ENCODE peak calls at places on chromosomes 5 and 9, in four cellular contexts. C is HepG2, P is H1, Y is K562. L is an unnamed sample.
A peak's percentile ranks its signal among the peaks of the same experiment; 100 is the strongest.

GRCh38 chr5:172156541-172156994 is 31.5 kb downstream of the STK10 start:
- DNase-seq in C (peak; percentile 75), P (no peak), Y (peak; percentile 21), L (no peak)

GRCh38 chr5:72604111-72604792 is 97.0 kb upstream of the ZNF366 start:
- DNase-seq in P (no peak), C (no peak), Y (no peak), L (no peak)

GRCh38 chr5:50921366-50922133 is 255.1 kb downstream of the PARP8 start:
- DNase-seq in Y (no peak), P (no peak), C (no peak), L (no peak)

GRCh38 chr5:170312666-170313065 is 15.1 kb upstream of the LCP2 start:
- DNase-seq in Y (no peak), P (no peak), C (no peak), L (no peak)

GRCh38 chr5:65043843-65044359 is 275.2 kb downstream of the CWC27 start:
- DNase-seq in C (no peak), P (no peak), Y (no peak), L (no peak)

GRCh38 chr9:91933556-91934352 is 16.3 kb downstream of the ROR2 start:
- DNase-seq in P (no peak), C (no peak), Y (no peak), L (no peak)

GRCh38 chr5:102545175-102545574 is 46.4 kb upstream of the SLCO6A1 start:
- DNase-seq in Y (no peak), C (peak; percentile 35), P (peak; percentile 43), L (no peak)

GRCh38 chr9:100856238-100856637 is 172.3 kb upstream of the PLPPR1 start:
- DNase-seq in P (no peak), C (no peak), Y (no peak), L (no peak)

GRCh38 chr9:137216188-137216965 is 5.7 kb downstream of the RNF208 start:
- DNase-seq in Y (no peak), P (no peak), C (no peak), L (no peak)

GRCh38 chr9:109584205-109584604 is 86.1 kb upstream of the PTPN3 start:
- DNase-seq in C (no peak), P (no peak), Y (no peak), L (no peak)

GRCh38 chr9:12604154-12604825 is 88.9 kb upstream of the TYRP1 start:
- DNase-seq in C (no peak), P (no peak), Y (no peak), L (no peak)

GRCh38 chr5:107631805-107632362 is 38.9 kb downstream of the EFNA5 start:
- DNase-seq in C (no peak), P (no peak), Y (no peak), L (no peak)

GRCh38 chr5:65999061-65999723 is 72.8 kb downstream of the ERBIN start:
- DNase-seq in P (no peak), Y (no peak), C (no peak), L (no peak)

GRCh38 chr5:37615184-37615583 is 224.7 kb downstream of the GDNF start:
- DNase-seq in C (no peak), P (no peak), Y (no peak), L (no peak)

GRCh38 chr5:16457451-16457850 is 8.1 kb downstream of the ZNF622 start:
- DNase-seq in P (no peak), Y (no peak), C (no peak), L (no peak)

GRCh38 chr5:5250758-5251157 is 110.6 kb downstream of the ADAMTS16 start:
- DNase-seq in P (no peak), C (no peak), Y (no peak), L (no peak)

GRCh38 chr5:151157426-151158286 is at the start of gene ANXA6:
- DNase-seq in P (peak; percentile 50), C (peak; percentile 22), Y (peak; percentile 92), L (peak; percentile 63)

GRCh38 chr5:135087950-135088349 is 53.9 kb upstream of the PITX1 start:
- DNase-seq in C (no peak), Y (no peak), P (no peak), L (no peak)

GRCh38 chr5:31581498-31582099 is 49.5 kb downstream of the C5orf22 start:
- DNase-seq in P (no peak), C (peak; percentile 10), Y (peak; percentile 31), L (no peak)

GRCh38 chr5:104444656-104445055 is 882.1 kb upstream of the NUDT12 start:
- DNase-seq in P (no peak), C (no peak), Y (no peak), L (no peak)

GRCh38 chr5:104443706-104444105 is 881.1 kb upstream of the NUDT12 start:
- DNase-seq in P (no peak), C (no peak), Y (no peak), L (no peak)
- TF ChIP-seq PHF8 in P (no peak), C (no peak), Y (no peak), L (no peak)

DNA sequence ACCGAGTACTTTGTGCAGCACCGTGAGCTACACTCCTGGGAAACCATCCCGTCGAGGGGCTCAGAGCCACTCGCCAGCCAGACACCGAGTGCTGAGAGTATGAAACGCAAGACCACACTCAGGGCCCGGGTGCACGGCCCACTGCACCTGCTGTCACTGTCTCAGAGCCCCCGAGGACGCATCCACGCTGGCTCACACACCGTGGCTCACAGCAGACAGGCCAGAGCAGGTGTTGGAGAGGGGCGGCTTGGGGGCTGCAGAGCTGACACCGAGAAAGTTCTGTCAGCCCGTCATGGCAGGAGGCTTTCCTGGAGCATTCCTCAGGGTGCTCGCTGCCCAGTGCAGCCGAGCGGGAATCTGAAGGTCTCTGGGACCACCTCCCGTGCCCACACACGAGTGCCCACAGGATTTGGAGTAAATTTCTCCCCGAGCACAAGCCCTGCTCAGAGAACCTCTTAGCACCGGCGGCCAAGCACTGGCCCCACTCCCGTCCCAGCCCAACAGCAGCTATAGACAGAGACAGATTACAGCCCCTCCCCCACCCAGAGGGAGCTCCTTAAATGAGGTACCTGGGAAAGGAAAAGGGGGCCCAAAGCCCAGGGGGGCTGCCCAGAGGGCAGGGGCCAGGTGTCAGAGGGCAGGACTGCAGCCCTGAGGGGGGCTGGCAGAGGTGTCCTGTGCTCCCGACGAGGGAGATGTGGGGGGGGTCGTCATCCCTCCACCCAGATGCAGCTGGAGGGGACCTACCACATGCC is 56.0 kb upstream of the SARDH start:
- DNase-seq in C (no peak), Y (no peak), P (no peak), L (no peak)
- TF ChIP-seq PHF8 in C (no peak), Y (no peak), P (no peak), L (no peak)

DNA sequence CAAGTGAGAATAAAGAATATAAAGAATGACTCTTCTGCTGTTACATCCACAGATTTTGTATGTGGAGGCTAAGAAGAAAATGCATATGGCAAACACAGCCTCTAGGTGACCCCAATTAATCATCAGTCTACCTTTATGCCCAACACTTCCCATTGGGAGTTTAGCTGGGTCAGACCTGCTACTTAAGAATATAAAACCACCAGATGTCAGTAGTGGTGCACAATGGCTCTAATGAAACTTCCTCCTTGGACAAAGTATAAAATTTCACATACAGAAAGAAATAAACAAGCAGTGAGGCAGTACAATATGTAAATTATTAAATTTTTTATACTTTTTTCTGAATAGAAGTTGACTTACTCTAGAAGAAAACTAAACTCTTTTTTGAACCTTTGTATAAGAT is 539.9 kb downstream of the BRINP1 start:
- DNase-seq in C (no peak), P (no peak), Y (no peak), L (peak; percentile 3)
- TF ChIP-seq PHF8 in C (no peak), P (no peak), Y (no peak), L (no peak)

GRCh38 chr5:75050415-75050814 is 1.9 kb downstream of the GCNT4 start:
- DNase-seq in P (no peak), Y (peak; percentile 39), C (peak; percentile 30), L (peak; percentile 47)

GRCh38 chr5:75049581-75050274 is 2.6 kb downstream of the GCNT4 start:
- DNase-seq in P (peak; percentile 56), C (peak; percentile 69), Y (peak; percentile 68), L (peak; percentile 83)

GRCh38 chr5:75052461-75053285 is at the start of gene GCNT4:
- DNase-seq in P (no peak), Y (no peak), C (no peak), L (peak; percentile 56)

GRCh38 chr5:75053286-75054109 is 1.1 kb upstream of the GCNT4 start:
- DNase-seq in C (peak; percentile 16), Y (peak; percentile 8), P (no peak), L (peak; percentile 40)

GRCh38 chr5:75051217-75051751 is 1.1 kb downstream of the GCNT4 start:
- DNase-seq in P (no peak), C (no peak), Y (no peak), L (no peak)
- TF ChIP-seq PHF8 in P (no peak), C (no peak), Y (no peak), L (no peak)

GRCh38 chr5:1930880-1931589 is 48.3 kb upstream of the IRX4 start:
- DNase-seq in C (no peak), Y (no peak), P (no peak), L (no peak)
- TF ChIP-seq PHF8 in C (no peak), Y (no peak), P (peak; percentile 35), L (no peak)

DNA sequence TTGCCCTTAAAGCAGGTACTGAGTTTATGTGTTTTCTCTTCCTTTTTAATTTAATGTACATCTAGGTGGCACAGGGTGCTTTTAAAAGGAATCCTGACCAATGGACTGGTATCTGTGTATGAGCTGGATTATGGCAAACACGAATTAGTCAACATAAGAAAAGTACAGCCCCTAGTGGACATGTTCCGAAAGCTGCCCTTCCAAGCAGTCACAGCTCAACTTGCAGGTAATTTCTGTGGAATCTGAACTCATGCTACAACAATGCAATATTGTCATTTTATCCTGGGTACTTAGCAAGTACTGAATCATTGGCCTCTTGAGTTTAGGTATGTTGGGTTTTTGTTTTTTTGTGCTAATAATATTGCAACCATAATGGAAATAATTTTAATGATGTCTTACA is 14.4 kb upstream of the TMOD1 start:
- DNase-seq in P (no peak), Y (no peak), C (peak; percentile 37), L (peak; percentile 37)
- TF ChIP-seq PHF8 in P (no peak), Y (no peak), C (no peak), L (no peak)

L was measured in A549.